ENCODE peak calls at places on chromosomes 11 and 22, in six cellular contexts. X, E, H, J, N and G are unnamed samples.

GRCh38 chr22:32546480-32546879 is 71.9 kb downstream of the FBXO7 start:
- DNase-seq in X (no peak), E (no peak), H (no peak), J (no peak), N (no peak), G (no peak)

GRCh38 chr22:38923463-38924196 is 33.8 kb upstream of the APOBEC3A start:
- DNase-seq in X (peak; percentile 86), E (peak; percentile 88), H (peak; percentile 76), J (peak; percentile 58), N (no peak), G (no peak)

GRCh38 chr11:86201371-86201770 is 43.2 kb upstream of the EED start:
- DNase-seq in X (no peak), E (no peak), H (no peak), J (no peak), N (no peak), G (no peak)

GRCh38 chr11:26539517-26539916 is 32.5 kb downstream of the MUC15 start:
- DNase-seq in X (no peak), E (no peak), H (no peak), J (no peak), N (no peak), G (no peak)

GRCh38 chr11:32713496-32713895 is 81.0 kb downstream of the CCDC73 start:
- DNase-seq in X (no peak), E (no peak), H (no peak), J (no peak), N (no peak), G (peak; percentile 27)

GRCh38 chr11:117302228-117302627 is 11.1 kb downstream of the BACE1-AS start:
- DNase-seq in X (no peak), E (no peak), H (no peak), J (no peak), N (no peak), G (no peak)

GRCh38 chr22:19134874-19135273 is 3.8 kb downstream of the TSSK2 start:
- DNase-seq in X (no peak), E (no peak), H (no peak), J (no peak), N (no peak), G (no peak)

GRCh38 chr11:42974510-42974909 is 337.3 kb upstream of the API5 start:
- DNase-seq in X (no peak), E (no peak), H (no peak), J (no peak), N (no peak), G (peak; percentile 7)

GRCh38 chr22:48824673-48825651 is 1002.7 kb downstream of the BRD1 start:
- DNase-seq in X (no peak), E (no peak), H (no peak), J (no peak), N (no peak), G (no peak)

GRCh38 chr11:75792127-75792731 is 22.8 kb upstream of the UVRAG start:
- DNase-seq in X (no peak), E (no peak), H (no peak), J (no peak), N (no peak), G (no peak)

GRCh38 chr11:75796091-75796435 is 18.9 kb upstream of the UVRAG start:
- DNase-seq in X (no peak), E (no peak), H (no peak), J (no peak), N (no peak), G (no peak)

GRCh38 chr11:75792997-75793800 is 21.8 kb upstream of the UVRAG start:
- DNase-seq in X (no peak), E (peak; percentile 82), H (no peak), J (no peak), N (no peak), G (no peak)

GRCh38 chr11:75795276-75796090 is 19.5 kb upstream of the UVRAG start:
- DNase-seq in X (no peak), E (peak; percentile 80), H (no peak), J (no peak), N (no peak), G (no peak)

GRCh38 chr11:75793966-75794365 is 21.0 kb upstream of the UVRAG start:
- DNase-seq in X (no peak), E (no peak), H (no peak), J (no peak), N (no peak), G (no peak)
- H3K4me3 ChIP-seq in X (no peak overlapping the region), E (no peak overlapping the region), H (no peak overlapping the region), J (no peak overlapping the region), N (no peak overlapping the region), G (no peak overlapping the region)

DNA sequence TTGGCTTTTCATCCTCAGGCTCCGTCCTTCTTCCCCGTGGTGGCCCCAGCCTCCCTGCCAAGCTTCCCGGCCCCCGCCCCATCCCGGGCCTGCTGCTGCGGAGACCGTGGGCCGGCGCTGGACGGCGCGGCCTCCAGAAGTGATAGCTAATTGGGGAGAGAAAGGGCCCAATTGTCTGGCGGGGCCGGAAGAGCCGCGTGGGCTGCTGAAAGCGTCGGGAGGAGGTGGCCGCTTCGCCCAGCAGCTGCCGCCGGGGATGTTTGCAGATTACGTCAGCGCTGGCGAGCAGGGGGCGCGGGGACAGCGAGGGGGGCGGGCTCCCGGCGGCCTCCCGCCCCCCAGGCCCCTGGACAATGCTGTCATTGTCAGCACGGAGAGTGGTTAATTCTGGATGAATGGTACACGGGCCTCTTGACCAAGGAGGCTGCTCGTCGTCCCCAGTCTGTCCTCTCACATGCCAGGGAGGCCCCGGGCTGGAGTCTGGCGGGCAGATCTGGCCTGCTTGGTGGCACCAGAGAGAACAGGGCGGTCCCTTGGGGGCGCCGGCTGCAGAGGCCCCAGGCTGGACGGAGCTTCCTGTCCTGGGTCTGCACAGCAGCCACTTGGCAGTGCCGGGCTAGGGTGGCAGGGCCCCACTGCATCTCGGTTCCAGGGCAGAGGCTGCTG is 1.6 kb downstream of the SMIM38 start:
- DNase-seq in X (no peak), E (peak; percentile 91), H (peak; percentile 13), J (peak; percentile 32), N (no peak), G (no peak)
- TF ChIP-seq MYC in X (no peak), E (no peak), H (no peak), J (no peak), N (no peak), G (no peak)

GRCh38 chr11:107259826-107260225 is 197.8 kb downstream of the CWF19L2 start:
- DNase-seq in X (no peak), E (no peak), H (no peak), J (no peak), N (no peak), G (no peak)
- H3K4me3 ChIP-seq in X (no peak overlapping the region), E (no peak overlapping the region), H (no peak overlapping the region), J (no peak overlapping the region), N (no peak overlapping the region), G (no peak overlapping the region)

GRCh38 chr11:77672276-77672675 is 34.7 kb upstream of the CLNS1A start:
- DNase-seq in X (no peak), E (no peak), H (no peak), J (no peak), N (no peak), G (no peak)

GRCh38 chr11:77665240-77665965 is 27.8 kb upstream of the CLNS1A start:
- DNase-seq in X (no peak), E (no peak), H (peak; percentile 45), J (no peak), N (no peak), G (no peak)

GRCh38 chr11:77669848-77670511 is 32.4 kb upstream of the CLNS1A start:
- DNase-seq in X (peak; percentile 16), E (peak; percentile 76), H (peak; percentile 19), J (no peak), N (no peak), G (no peak)

DNA sequence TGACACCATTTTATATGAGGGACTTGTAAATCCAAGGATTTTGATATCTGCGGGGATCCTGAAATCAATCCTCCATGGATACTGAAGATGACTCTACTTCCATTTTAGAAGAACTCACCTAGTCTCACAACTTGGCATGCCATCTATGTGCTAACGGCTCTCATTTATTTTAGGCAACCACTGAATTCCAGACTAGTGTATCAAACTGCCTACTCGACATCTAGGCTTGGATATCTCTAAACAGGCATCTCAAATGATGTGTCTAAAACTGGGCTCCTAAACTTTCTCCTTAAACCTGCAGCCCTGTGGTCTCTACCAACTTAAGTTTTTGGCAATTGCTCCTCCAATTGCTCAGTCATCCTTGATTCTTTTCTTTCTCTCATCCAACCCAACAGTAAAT is 31.2 kb upstream of the CLNS1A start:
- DNase-seq in X (no peak), E (no peak), H (no peak), J (no peak), N (no peak), G (no peak)
- TF ChIP-seq MYC in X (no peak), E (no peak), H (no peak), J (no peak), N (no peak), G (no peak)

DNA sequence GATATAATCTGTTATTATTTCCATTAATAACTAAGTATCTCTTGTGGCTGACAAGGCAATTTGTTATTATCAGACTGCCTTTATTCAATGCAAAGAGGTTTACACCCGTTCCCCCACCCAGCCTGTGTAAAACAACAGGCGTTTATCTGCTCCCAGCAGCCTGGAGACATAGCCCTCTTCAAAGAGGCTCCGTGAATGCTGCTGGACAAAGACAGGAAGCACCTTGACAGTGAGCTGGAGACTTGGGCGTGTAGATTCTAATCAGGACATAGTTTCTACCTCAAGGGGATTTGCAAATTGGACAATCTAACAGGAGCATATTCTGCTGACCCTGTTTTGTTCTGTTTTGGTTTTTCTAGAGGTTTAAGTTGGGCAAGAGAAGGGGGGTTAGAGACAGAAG is 733.0 kb upstream of the KIRREL3 start:
- DNase-seq in X (no peak), E (no peak), H (peak; percentile 61), J (no peak), N (no peak), G (no peak)
- H3K4me3 ChIP-seq in X (no peak overlapping the region), E (no peak overlapping the region), H (no peak overlapping the region), J (no peak overlapping the region), N (no peak overlapping the region), G (no peak overlapping the region)

DNA sequence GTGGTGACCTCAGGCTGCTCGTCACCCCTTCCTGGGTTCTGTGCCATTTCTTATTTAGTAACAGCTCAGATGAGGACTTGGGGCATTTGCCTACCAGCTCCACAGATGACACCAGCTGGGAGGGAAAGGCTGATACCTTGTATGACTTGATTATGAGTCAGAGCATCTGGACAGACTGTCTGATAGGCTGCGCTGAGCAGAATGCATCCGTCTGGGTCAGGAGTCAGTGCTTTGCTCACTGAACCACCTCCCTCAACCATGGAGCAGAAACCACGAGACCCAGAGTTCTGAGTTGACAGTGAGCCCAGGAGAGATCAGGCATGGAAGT is 6.8 kb downstream of the ST14 start:
- DNase-seq in X (peak; percentile 87), E (peak; percentile 33), H (peak; percentile 32), J (peak; percentile 44), N (no peak), G (peak; percentile 57)
- TF ChIP-seq MYC in X (no peak), E (no peak), H (no peak), J (no peak), N (no peak), G (no peak)

DNA sequence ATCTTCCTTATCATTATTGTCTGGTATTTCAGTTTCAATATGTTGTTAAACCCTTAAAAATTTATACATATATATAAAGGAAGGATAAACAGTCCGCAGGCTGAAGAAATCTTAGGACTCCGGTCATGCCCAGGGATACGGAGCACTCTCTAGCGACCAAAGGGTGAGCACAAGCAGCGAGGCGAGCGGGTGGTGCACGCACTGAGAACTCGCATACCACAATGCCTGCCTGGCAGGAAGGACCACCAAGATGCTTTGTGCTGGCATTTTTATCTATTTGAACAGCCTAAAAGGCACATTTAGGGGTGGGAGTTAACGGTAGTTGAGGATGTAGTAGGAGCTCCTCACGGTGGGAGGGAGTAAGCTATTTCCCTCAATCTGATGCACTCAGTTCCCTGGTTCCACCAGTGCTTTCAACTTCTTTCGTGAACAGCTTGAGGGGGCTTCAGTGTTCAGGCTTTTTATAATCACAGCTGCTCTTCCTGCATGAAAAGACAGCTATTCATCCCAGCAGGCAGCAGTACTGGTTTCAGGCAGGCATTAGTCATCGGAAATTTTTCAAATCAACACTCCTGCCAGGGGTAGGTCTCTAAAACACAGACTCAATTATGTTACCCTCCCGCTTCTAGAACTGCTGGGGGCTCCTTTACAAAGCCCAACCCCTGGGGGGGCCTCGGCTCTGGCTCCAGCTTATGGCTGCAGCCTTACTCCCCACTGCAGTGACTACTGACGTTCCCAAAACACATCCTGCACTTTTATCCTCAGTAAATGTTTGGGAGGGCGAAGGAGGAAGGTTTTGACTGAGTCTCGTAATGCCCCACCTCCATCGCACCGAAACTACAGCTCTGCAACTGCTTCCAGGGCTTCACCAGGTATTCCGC is 6.0 kb downstream of the POLDIP3 start:
- DNase-seq in X (no peak), E (no peak), H (peak; percentile 53), J (no peak), N (no peak), G (no peak)
- H3K4me3 ChIP-seq in X (no peak overlapping the region), E (no peak overlapping the region), H (no peak overlapping the region), J (no peak overlapping the region), N (no peak overlapping the region), G (no peak overlapping the region)